ENCODE peak calls at places on chromosome 18, in four cellular contexts. One of them, this sample, is unnamed.

GRCh38 chr18:40937386-40937785 is 1017.6 kb upstream of the PIK3C3 start:
- DNase-seq in HepG2: no peak
- DNase-seq in astrocyte: no peak
- DNase-seq in hepatocyte: no peak
- DNase-seq in this sample: no peak

GRCh38 chr18:49098386-49098785 is 147.6 kb upstream of the SMAD7 start:
- DNase-seq in HepG2: no peak
- DNase-seq in hepatocyte: no peak
- DNase-seq in astrocyte: no peak
- DNase-seq in this sample: no peak

GRCh38 chr18:23302852-23303527 is 150.1 kb upstream of the RIOK3 start:
- DNase-seq in hepatocyte: no peak
- DNase-seq in astrocyte: peak; percentile 98
- DNase-seq in HepG2: no peak
- DNase-seq in this sample: peak; percentile 90

GRCh38 chr18:63765837-63766236 is 9.4 kb upstream of the SERPINB7 start:
- DNase-seq in HepG2: no peak
- DNase-seq in hepatocyte: no peak
- DNase-seq in astrocyte: no peak
- DNase-seq in this sample: no peak

GRCh38 chr18:4510709-4511108 is 55.6 kb upstream of the DLGAP1 start:
- DNase-seq in astrocyte: peak; percentile 6
- DNase-seq in hepatocyte: peak; percentile 31
- DNase-seq in HepG2: no peak
- DNase-seq in this sample: peak; percentile 0

GRCh38 chr18:48963555-48964480 is 13.1 kb upstream of the SMAD7 start:
- DNase-seq in astrocyte: no peak
- DNase-seq in hepatocyte: no peak
- DNase-seq in HepG2: no peak
- DNase-seq in this sample: no peak

GRCh38 chr18:35672897-35673296 is 91.4 kb downstream of the GALNT1 start:
- DNase-seq in HepG2: no peak
- DNase-seq in hepatocyte: peak; percentile 24
- DNase-seq in astrocyte: peak; percentile 8
- DNase-seq in this sample: peak; percentile 34

GRCh38 chr18:8707946-8708345 is 2.6 kb downstream of the MTCL1 start:
- DNase-seq in HepG2: peak; percentile 52
- DNase-seq in hepatocyte: no peak
- DNase-seq in astrocyte: no peak
- DNase-seq in this sample: no peak

GRCh38 chr18:8052237-8052701 is 485.2 kb downstream of the PTPRM start:
- DNase-seq in hepatocyte: no peak
- DNase-seq in astrocyte: no peak
- DNase-seq in HepG2: peak; percentile 3
- DNase-seq in this sample: peak; percentile 36

GRCh38 chr18:25464211-25464610 is 112.2 kb upstream of the ZNF521 start:
- DNase-seq in hepatocyte: no peak
- DNase-seq in HepG2: no peak
- DNase-seq in astrocyte: peak; percentile 62
- DNase-seq in this sample: no peak

GRCh38 chr18:70221156-70221910 is 15.8 kb upstream of the RTTN start:
- DNase-seq in astrocyte: no peak
- DNase-seq in HepG2: no peak
- DNase-seq in hepatocyte: no peak
- DNase-seq in this sample: no peak

GRCh38 chr18:35024965-35025364 is 16.2 kb upstream of the MAPRE2 start:
- DNase-seq in HepG2: peak; percentile 13
- DNase-seq in astrocyte: peak; percentile 88
- DNase-seq in hepatocyte: peak; percentile 66
- DNase-seq in this sample: no peak

GRCh38 chr18:7059276-7059675 is 58.3 kb downstream of the LAMA1 start:
- DNase-seq in astrocyte: no peak
- DNase-seq in HepG2: no peak
- DNase-seq in hepatocyte: no peak
- DNase-seq in this sample: no peak

GRCh38 chr18:54551590-54551989 is 39.5 kb upstream of the DYNAP start:
- DNase-seq in HepG2: no peak
- DNase-seq in hepatocyte: no peak
- DNase-seq in astrocyte: no peak
- DNase-seq in this sample: no peak

GRCh38 chr18:62436636-62437519 is 85.9 kb upstream of the ZCCHC2 start:
- DNase-seq in HepG2: no peak
- DNase-seq in hepatocyte: peak; percentile 57
- DNase-seq in astrocyte: peak; percentile 39
- DNase-seq in this sample: peak; percentile 91

GRCh38 chr18:27061488-27062095 is 123.5 kb downstream of the CHST9 start:
- DNase-seq in astrocyte: no peak
- DNase-seq in HepG2: peak; percentile 93
- DNase-seq in hepatocyte: no peak
- DNase-seq in this sample: no peak

GRCh38 chr18:26091047-26091630 is 726 bp upstream of the SS18 start:
- DNase-seq in astrocyte: no peak
- DNase-seq in HepG2: peak; percentile 54
- DNase-seq in hepatocyte: no peak
- DNase-seq in this sample: no peak

GRCh38 chr18:32768646-32769206 is 4.1 kb downstream of the KLHL14 start:
- DNase-seq in astrocyte: no peak
- DNase-seq in HepG2: no peak
- DNase-seq in hepatocyte: no peak
- DNase-seq in this sample: no peak

GRCh38 chr18:65753520-65753919 is 2.7 kb downstream of the CDH7 start:
- DNase-seq in hepatocyte: peak; percentile 78
- DNase-seq in astrocyte: no peak
- DNase-seq in HepG2: peak; percentile 31
- DNase-seq in this sample: no peak

GRCh38 chr18:12253517-12254136 is 534 bp upstream of the CIDEA start:
- DNase-seq in astrocyte: no peak
- DNase-seq in hepatocyte: no peak
- DNase-seq in HepG2: no peak
- DNase-seq in this sample: no peak

GRCh38 chr18:13614701-13615288 is 111.6 kb downstream of the FAM210A start:
- DNase-seq in astrocyte: no peak
- DNase-seq in hepatocyte: no peak
- DNase-seq in HepG2: no peak
- DNase-seq in this sample: no peak

GRCh38 chr18:12855886-12856285 is 28.2 kb downstream of the PTPN2 start:
- DNase-seq in HepG2: no peak
- DNase-seq in hepatocyte: no peak
- DNase-seq in astrocyte: no peak
- DNase-seq in this sample: no peak

GRCh38 chr18:8380006-8380405 is 229.2 kb upstream of the RAB12 start:
- DNase-seq in hepatocyte: no peak
- DNase-seq in astrocyte: no peak
- DNase-seq in HepG2: no peak
- DNase-seq in this sample: no peak

GRCh38 chr18:56851774-56852173 is 200.6 kb downstream of the WDR7 start:
- DNase-seq in astrocyte: no peak
- DNase-seq in hepatocyte: no peak
- DNase-seq in HepG2: no peak
- DNase-seq in this sample: no peak

GRCh38 chr18:36085195-36085594 is 17.8 kb upstream of the RPRD1A start:
- DNase-seq in hepatocyte: no peak
- DNase-seq in HepG2: no peak
- DNase-seq in astrocyte: no peak
- DNase-seq in this sample: no peak

GRCh38 chr18:65235966-65236634 is 514.7 kb upstream of the CDH7 start:
- DNase-seq in hepatocyte: peak; percentile 14
- DNase-seq in astrocyte: no peak
- DNase-seq in HepG2: no peak
- DNase-seq in this sample: peak; percentile 2

GRCh38 chr18:32915526-32915925 is 142.7 kb upstream of the KLHL14 start:
- DNase-seq in hepatocyte: no peak
- DNase-seq in astrocyte: no peak
- DNase-seq in HepG2: no peak
- DNase-seq in this sample: no peak

GRCh38 chr18:12516049-12516677 is 108.4 kb downstream of the PRELID3A start:
- DNase-seq in hepatocyte: no peak
- DNase-seq in astrocyte: no peak
- DNase-seq in HepG2: no peak
- DNase-seq in this sample: no peak

GRCh38 chr18:38563396-38563980 is 997.9 kb upstream of the CELF4 start:
- DNase-seq in HepG2: no peak
- DNase-seq in astrocyte: no peak
- DNase-seq in hepatocyte: no peak
- DNase-seq in this sample: peak; percentile 31

GRCh38 chr18:12014976-12015696 is 33.8 kb downstream of the IMPA2 start:
- DNase-seq in hepatocyte: no peak
- DNase-seq in HepG2: no peak
- DNase-seq in astrocyte: no peak
- DNase-seq in this sample: no peak

GRCh38 chr18:75502286-75502685 is 74.8 kb upstream of the SMIM21 start:
- DNase-seq in HepG2: no peak
- DNase-seq in hepatocyte: no peak
- DNase-seq in astrocyte: peak; percentile 81
- DNase-seq in this sample: no peak
- TF ChIP-seq EZH2 in HepG2: no peak
- TF ChIP-seq EZH2 in hepatocyte: no peak
- TF ChIP-seq EZH2 in astrocyte: no peak
- TF ChIP-seq EZH2 in this sample: no peak

DNA sequence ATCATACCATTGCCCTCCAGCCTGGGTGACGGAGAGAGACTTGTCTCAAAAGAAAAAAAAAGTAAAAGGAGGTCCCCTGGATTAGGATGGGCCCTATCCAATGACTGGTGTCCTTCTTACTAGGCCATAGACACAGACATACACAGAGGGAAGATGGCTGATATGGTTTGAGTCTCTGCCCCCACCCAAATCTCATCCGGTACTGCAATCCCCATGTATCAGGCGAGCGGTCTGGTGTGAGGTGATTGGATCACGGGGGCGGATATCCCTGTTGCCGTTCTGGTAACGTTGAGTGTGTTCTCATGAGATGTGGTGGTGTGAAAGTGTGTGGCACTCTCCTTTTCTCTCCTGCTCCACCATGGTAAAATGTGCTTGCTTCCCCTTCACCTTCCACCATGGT is 7.8 kb upstream of the CNDP2 start:
- DNase-seq in hepatocyte: no peak
- DNase-seq in HepG2: no peak
- DNase-seq in astrocyte: no peak
- DNase-seq in this sample: no peak
- H3K4me2 ChIP-seq in hepatocyte: no peak overlapping the region
- H3K4me2 ChIP-seq in HepG2: no peak overlapping the region
- H3K4me2 ChIP-seq in astrocyte: no peak overlapping the region
- H3K4me2 ChIP-seq in this sample: no peak overlapping the region

DNA sequence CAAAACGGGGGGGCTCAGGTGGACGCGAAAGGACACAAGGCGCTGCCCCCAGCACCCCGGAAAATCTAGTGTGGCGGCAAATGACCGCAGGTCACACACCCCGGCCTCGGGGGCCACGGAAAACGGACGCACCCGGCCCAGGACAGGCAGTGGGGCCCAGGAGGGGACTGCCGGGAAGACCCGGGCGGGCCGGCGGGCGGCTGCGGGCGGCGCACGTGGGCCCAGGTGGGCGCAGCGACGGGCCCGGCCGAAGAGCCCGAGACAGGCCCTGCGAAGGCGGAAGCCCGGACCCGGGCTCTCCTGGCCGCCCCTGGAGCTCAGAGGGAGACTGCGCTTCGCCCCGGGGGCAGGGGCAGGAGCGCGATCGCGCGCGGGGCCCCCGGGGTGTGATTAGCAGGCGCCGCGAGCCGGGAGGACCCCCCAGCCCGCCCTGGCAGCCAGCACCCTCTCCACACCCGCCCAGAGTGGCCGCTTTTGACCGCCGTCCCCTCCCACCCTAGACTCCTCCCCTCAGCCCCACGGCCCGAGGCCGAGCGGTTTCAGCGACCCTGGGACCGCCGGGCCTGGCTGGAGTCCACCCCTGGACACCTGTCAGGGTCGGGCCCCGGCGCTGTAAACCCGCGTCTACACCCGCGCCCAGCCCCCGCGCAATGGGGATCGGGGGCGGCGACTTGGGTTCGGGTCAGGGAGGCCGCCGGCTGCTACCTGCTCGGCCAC is 773 bp downstream of the MBP start:
- DNase-seq in hepatocyte: peak; percentile 77
- DNase-seq in HepG2: no peak
- DNase-seq in astrocyte: no peak
- DNase-seq in this sample: peak; percentile 56
- TF ChIP-seq EZH2 in hepatocyte: no peak
- TF ChIP-seq EZH2 in HepG2: no peak
- TF ChIP-seq EZH2 in astrocyte: peak; percentile 84
- TF ChIP-seq EZH2 in this sample: no peak

GRCh38 chr18:50970006-50970405 is 2.2 kb downstream of the ELAC1 start:
- DNase-seq in astrocyte: no peak
- DNase-seq in HepG2: no peak
- DNase-seq in hepatocyte: no peak
- DNase-seq in this sample: peak; percentile 33
- H3K4me2 ChIP-seq in astrocyte: no peak overlapping the region
- H3K4me2 ChIP-seq in HepG2: no peak overlapping the region
- H3K4me2 ChIP-seq in hepatocyte: peak overlapping the region; percentile 88
- H3K4me2 ChIP-seq in this sample: peak overlapping the region; percentile 77

GRCh38 chr18:59567445-59567844 is 129.8 kb downstream of the CCBE1 start:
- DNase-seq in HepG2: no peak
- DNase-seq in astrocyte: no peak
- DNase-seq in hepatocyte: no peak
- DNase-seq in this sample: no peak
- TF ChIP-seq EZH2 in HepG2: no peak
- TF ChIP-seq EZH2 in astrocyte: no peak
- TF ChIP-seq EZH2 in hepatocyte: no peak
- TF ChIP-seq EZH2 in this sample: no peak

GRCh38 chr18:55585586-55586521 is 2.1 kb downstream of the TCF4 start:
- DNase-seq in HepG2: no peak
- DNase-seq in astrocyte: peak; percentile 60
- DNase-seq in hepatocyte: no peak
- DNase-seq in this sample: no peak

GRCh38 chr18:55587341-55588000 is 521 bp downstream of the TCF4 start:
- DNase-seq in astrocyte: peak; percentile 41
- DNase-seq in HepG2: no peak
- DNase-seq in hepatocyte: peak; percentile 37
- DNase-seq in this sample: peak; percentile 12

GRCh38 chr18:55585050-55585449 is 2.9 kb downstream of the TCF4 start:
- DNase-seq in hepatocyte: no peak
- DNase-seq in HepG2: no peak
- DNase-seq in astrocyte: no peak
- DNase-seq in this sample: no peak

GRCh38 chr18:55588001-55588875 is at the start of gene TCF4:
- DNase-seq in astrocyte: peak; percentile 47
- DNase-seq in hepatocyte: peak; percentile 71
- DNase-seq in HepG2: no peak
- DNase-seq in this sample: peak; percentile 35

GRCh38 chr18:55586841-55587240 is 1.2 kb downstream of the TCF4 start:
- DNase-seq in astrocyte: peak; percentile 67
- DNase-seq in HepG2: no peak
- DNase-seq in hepatocyte: peak; percentile 14
- DNase-seq in this sample: no peak
- H3K4me2 ChIP-seq in astrocyte: peak overlapping the region; percentile 90
- H3K4me2 ChIP-seq in HepG2: no peak overlapping the region
- H3K4me2 ChIP-seq in hepatocyte: peak overlapping the region; percentile 71
- H3K4me2 ChIP-seq in this sample: peak overlapping the region; percentile 61

DNA sequence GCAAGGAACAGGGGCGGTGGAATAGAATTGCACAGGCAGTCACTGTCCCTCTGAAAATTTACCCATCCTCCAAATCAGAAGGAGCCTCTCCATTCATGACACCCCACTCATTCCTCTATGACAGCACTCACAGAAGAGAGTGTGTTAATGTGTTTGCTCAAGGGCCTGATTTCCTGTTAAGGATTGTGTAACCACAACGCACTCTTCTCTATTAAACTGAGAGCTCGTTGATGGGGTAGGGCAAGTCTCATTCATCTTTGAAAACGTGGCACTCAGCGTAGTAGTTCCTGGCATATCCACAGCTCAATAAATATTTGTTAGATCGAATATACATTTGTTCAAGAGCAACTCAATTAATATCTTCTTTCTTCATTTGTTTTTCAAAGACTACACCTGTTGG is 106.4 kb downstream of the VAPA start:
- DNase-seq in astrocyte: no peak
- DNase-seq in hepatocyte: no peak
- DNase-seq in HepG2: no peak
- DNase-seq in this sample: no peak
- TF ChIP-seq EZH2 in astrocyte: no peak
- TF ChIP-seq EZH2 in hepatocyte: no peak
- TF ChIP-seq EZH2 in HepG2: no peak
- TF ChIP-seq EZH2 in this sample: no peak